ENCODE peak calls at places on chromosome 20, in six cellular contexts. J, A, S, Q, F and Y are unnamed samples. For H3K4me1, the result is how much of the 10 kb centered on the place peaks cover.

GRCh38 chr20:32737371-32738223 is 5.7 kb downstream of the COMMD7 start:
- DNase-seq in J (no peak), A (no peak), S (no peak), Q (no peak), F (no peak), Y (no peak)

GRCh38 chr20:23637282-23638221 is at the start of gene CST3:
- DNase-seq in J (peak), A (peak), S (peak), Q (peak), F (peak), Y (peak)

GRCh38 chr20:61891476-61891875 is 174.2 kb downstream of the TAF4 start:
- DNase-seq in J (no peak), A (peak), S (no peak), Q (no peak), F (no peak), Y (no peak)

GRCh38 chr20:57625181-57625958 is 5.1 kb upstream of the ZBP1 start:
- DNase-seq in J (no peak), A (peak), S (no peak), Q (no peak), F (no peak), Y (no peak)

GRCh38 chr20:17298751-17299150 is 71.9 kb downstream of the PCSK2 start:
- DNase-seq in J (no peak), A (no peak), S (no peak), Q (no peak), F (no peak), Y (no peak)

GRCh38 chr20:10563935-10564492 is 109.8 kb downstream of the JAG1 start:
- DNase-seq in J (no peak), A (no peak), S (no peak), Q (no peak), F (no peak), Y (no peak)

GRCh38 chr20:40279390-40279789 is 409.6 kb downstream of the MAFB start:
- DNase-seq in J (no peak), A (no peak), S (no peak), Q (peak), F (no peak), Y (peak)

GRCh38 chr20:24934101-24934661 is 14.9 kb upstream of the CST7 start:
- DNase-seq in J (no peak), A (peak), S (no peak), Q (no peak), F (no peak), Y (no peak)

GRCh38 chr20:44695295-44696230 is 19.6 kb upstream of the CCN5 start:
- DNase-seq in J (no peak), A (no peak), S (no peak), Q (no peak), F (no peak), Y (no peak)

GRCh38 chr20:31691646-31692275 is 30.9 kb downstream of the BCL2L1 start:
- DNase-seq in J (no peak), A (no peak), S (no peak), Q (peak), F (peak), Y (no peak)

GRCh38 chr20:59469266-59470252 is 134.8 kb upstream of the PHACTR3 start:
- DNase-seq in J (no peak), A (peak), S (no peak), Q (no peak), F (peak), Y (no peak)

GRCh38 chr20:43681468-43681942 is 14.6 kb downstream of the MYBL2 start:
- DNase-seq in J (no peak), A (peak), S (no peak), Q (no peak), F (peak), Y (peak)

GRCh38 chr20:62027116-62027515 is 38.6 kb downstream of the TAF4 start:
- DNase-seq in J (no peak), A (no peak), S (no peak), Q (no peak), F (no peak), Y (no peak)

GRCh38 chr20:11012975-11013374 is 339.2 kb upstream of the JAG1 start:
- DNase-seq in J (no peak), A (no peak), S (no peak), Q (no peak), F (no peak), Y (no peak)

GRCh38 chr20:2663887-2664719 is at the start of gene IDH3B:
- DNase-seq in J (peak), A (peak), S (peak), Q (peak), F (peak), Y (peak)

GRCh38 chr20:50980071-50980681 is 21.6 kb downstream of the MOCS3 start:
- DNase-seq in J (no peak), A (no peak), S (no peak), Q (no peak), F (no peak), Y (no peak)

GRCh38 chr20:50980851-50981713 is 22.5 kb downstream of the MOCS3 start:
- DNase-seq in J (peak), A (peak), S (peak), Q (peak), F (peak), Y (peak)

GRCh38 chr20:50982372-50982771 is 23.8 kb downstream of the MOCS3 start:
- DNase-seq in J (no peak), A (no peak), S (peak), Q (no peak), F (no peak), Y (peak)

GRCh38 chr20:50977066-50978045 is 18.7 kb downstream of the MOCS3 start:
- DNase-seq in J (no peak), A (no peak), S (no peak), Q (no peak), F (no peak), Y (no peak)

GRCh38 chr20:50981714-50982048 is 23.1 kb downstream of the MOCS3 start:
- DNase-seq in J (no peak), A (no peak), S (no peak), Q (no peak), F (no peak), Y (no peak)
- H3K27ac ChIP-seq in J (no peak), A (peak), S (no peak), Q (no peak), F (no peak), Y (peak)

GRCh38 chr20:35340436-35340835 is 48.2 kb upstream of the FAM83C start:
- DNase-seq in J (no peak), A (no peak), S (no peak), Q (no peak), F (no peak), Y (no peak)
- H3K4me1 ChIP-seq in J (under half), A (under half), S (under half), Q (under half), F (under half), Y (under half)

GRCh38 chr20:38875170-38875993 is 50.8 kb upstream of the FAM83D start:
- DNase-seq in J (no peak), A (peak), S (no peak), Q (peak), F (no peak), Y (peak)
- TF ChIP-seq POLR2AphosphoS5 in J (no peak), A (no peak), S (no peak), Q (no peak), F (no peak), Y (no peak)

GRCh38 chr20:13788167-13788834 is 3.5 kb downstream of the NDUFAF5 start:
- DNase-seq in J (peak), A (no peak), S (peak), Q (peak), F (peak), Y (peak)
- H3K27ac ChIP-seq in J (no peak), A (no peak), S (no peak), Q (no peak), F (no peak), Y (no peak)

GRCh38 chr20:16040742-16041141 is 532.5 kb downstream of the KIF16B start:
- DNase-seq in J (no peak), A (no peak), S (no peak), Q (no peak), F (no peak), Y (no peak)

GRCh38 chr20:16035576-16035975 is 537.7 kb downstream of the KIF16B start:
- DNase-seq in J (no peak), A (no peak), S (no peak), Q (no peak), F (no peak), Y (no peak)

DNA sequence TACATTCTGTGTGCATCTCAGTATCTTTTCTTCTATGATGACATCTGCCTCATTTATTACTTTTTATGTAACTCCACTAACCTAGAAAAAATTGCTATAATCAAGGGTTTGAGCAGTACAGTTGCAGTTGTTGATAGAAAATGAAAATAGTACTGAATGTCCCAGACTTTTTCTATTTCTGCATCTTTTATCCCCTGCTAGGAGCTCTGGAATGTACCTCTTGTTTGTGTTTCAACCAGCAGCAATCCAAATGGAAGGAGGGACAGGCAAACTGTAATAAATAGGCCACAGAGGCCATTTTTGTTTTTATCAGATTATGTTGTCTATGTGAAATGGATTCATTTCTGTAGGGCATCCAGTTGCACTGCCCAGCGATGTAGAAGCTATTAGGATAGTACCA is 536.9 kb downstream of the KIF16B start:
- DNase-seq in J (no peak), A (no peak), S (no peak), Q (no peak), F (no peak), Y (no peak)
- H3K4me1 ChIP-seq in J (under half), A (under half), S (under half), Q (under half), F (under half), Y (under half)

DNA sequence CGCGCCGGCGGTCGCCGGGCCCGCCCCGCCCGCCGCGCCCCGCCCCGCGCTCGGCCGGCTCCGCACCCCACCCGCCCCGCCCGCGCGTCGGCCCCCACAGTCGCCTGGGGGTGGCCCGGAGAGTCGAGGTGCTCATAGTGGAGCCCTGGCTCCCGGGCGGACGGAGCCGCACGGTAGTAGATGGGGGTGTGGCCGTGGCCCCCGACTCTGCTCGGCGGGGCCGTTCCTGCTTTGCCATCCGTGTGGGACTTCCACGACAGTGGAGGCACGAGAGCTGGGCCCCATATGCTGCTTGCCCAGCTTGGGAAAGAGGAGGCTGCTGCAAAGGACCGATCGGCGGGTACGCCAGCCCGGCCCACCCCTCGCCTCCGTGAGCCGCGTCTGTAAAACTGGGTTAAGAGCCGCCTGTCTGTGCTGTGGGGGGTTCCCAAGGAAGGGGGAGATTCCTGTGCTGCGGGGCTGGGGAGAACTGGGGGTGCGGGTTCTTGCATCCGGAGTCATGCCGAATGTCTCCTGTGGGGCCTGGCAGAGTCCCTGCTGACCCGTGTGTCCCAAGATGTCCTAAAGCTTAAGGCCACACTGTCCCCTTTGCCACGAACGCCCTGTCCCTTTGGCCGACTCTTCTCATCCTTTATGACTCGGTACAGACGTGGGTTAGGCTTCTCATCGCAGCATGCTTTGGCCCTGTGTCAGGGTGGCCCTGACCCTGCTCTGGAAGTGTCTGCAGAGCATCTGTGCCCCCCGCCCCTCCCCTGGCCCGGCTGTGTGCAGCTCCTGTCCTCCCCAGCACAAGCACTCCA is at the start of gene OPRL1:
- DNase-seq in J (no peak), A (peak), S (no peak), Q (no peak), F (peak), Y (no peak)
- TF ChIP-seq POLR2AphosphoS5 in J (no peak), A (no peak), S (no peak), Q (no peak), F (no peak), Y (no peak)

GRCh38 chr20:6485376-6485775 is 282.1 kb upstream of the BMP2 start:
- DNase-seq in J (no peak), A (no peak), S (no peak), Q (no peak), F (no peak), Y (no peak)

GRCh38 chr20:6489361-6490154 is 277.9 kb upstream of the BMP2 start:
- DNase-seq in J (no peak), A (no peak), S (no peak), Q (no peak), F (no peak), Y (no peak)

GRCh38 chr20:6495907-6496306 is 271.6 kb upstream of the BMP2 start:
- DNase-seq in J (no peak), A (no peak), S (no peak), Q (no peak), F (no peak), Y (no peak)

GRCh38 chr20:6492396-6493055 is 275.0 kb upstream of the BMP2 start:
- DNase-seq in J (no peak), A (no peak), S (no peak), Q (no peak), F (peak), Y (no peak)

DNA sequence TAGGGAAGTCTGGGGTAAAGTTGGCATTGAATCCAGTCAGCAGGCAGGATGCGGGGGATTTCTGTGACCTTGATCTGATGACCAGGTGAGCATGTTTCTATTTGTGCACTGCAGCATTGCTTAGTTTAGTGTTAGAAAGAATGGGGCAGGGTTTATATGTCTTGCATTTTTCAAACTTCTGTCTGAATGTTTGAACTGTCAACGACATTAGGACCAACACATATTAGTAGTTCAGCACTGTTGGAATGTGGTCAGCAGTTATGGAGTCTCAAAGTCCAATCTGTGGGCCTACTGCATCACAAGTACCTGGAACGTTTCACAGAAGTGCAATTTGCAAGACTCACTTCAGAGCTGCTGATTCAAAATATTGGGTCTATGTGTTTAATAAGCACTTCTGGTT is 276.6 kb upstream of the BMP2 start:
- DNase-seq in J (no peak), A (no peak), S (no peak), Q (no peak), F (no peak), Y (no peak)
- H3K27ac ChIP-seq in J (no peak), A (no peak), S (no peak), Q (no peak), F (no peak), Y (no peak)

GRCh38 chr20:20005381-20005780 is 11.8 kb upstream of the NAA20 start:
- DNase-seq in J (no peak), A (no peak), S (no peak), Q (no peak), F (no peak), Y (no peak)
- H3K4me1 ChIP-seq in J (under half), A (under half), S (under half), Q (under half), F (under half), Y (under half)